ENCODE peak calls at places on chromosomes 2 and 18, in six cellular contexts. L, J, D, M, R and H are unnamed samples.

GRCh38 chr2:240820607-240821428 is 799 bp upstream of the KIF1A start:
- DNase-seq in L (no peak), J (peak; percentile 77), D (no peak), M (peak; percentile 93), R (peak; percentile 13), H (no peak)

GRCh38 chr18:5294113-5294617 is 1.4 kb downstream of the ZBTB14 start:
- DNase-seq in L (no peak), J (no peak), D (no peak), M (no peak), R (no peak), H (no peak)

GRCh38 chr2:72220170-72220569 is 72.5 kb upstream of the CYP26B1 start:
- DNase-seq in L (no peak), J (peak; percentile 35), D (no peak), M (no peak), R (peak; percentile 45), H (no peak)

GRCh38 chr2:234038076-234038802 is 12.3 kb upstream of the SPP2 start:
- DNase-seq in L (no peak), J (no peak), D (no peak), M (no peak), R (no peak), H (no peak)

GRCh38 chr2:174335605-174336402 is 1.1 kb downstream of the SP9 start:
- DNase-seq in L (no peak), J (peak; percentile 72), D (no peak), M (no peak), R (no peak), H (no peak)

GRCh38 chr2:10309286-10309685 is 6.6 kb downstream of the HPCAL1 start:
- DNase-seq in L (no peak), J (no peak), D (no peak), M (no peak), R (no peak), H (no peak)

GRCh38 chr2:237556773-237557632 is 9.4 kb upstream of the PRLH start:
- DNase-seq in L (no peak), J (no peak), D (no peak), M (no peak), R (no peak), H (no peak)

GRCh38 chr2:72893594-72894319 is 6.5 kb downstream of the SPR start:
- DNase-seq in L (peak; percentile 74), J (peak; percentile 64), D (no peak), M (peak; percentile 46), R (no peak), H (no peak)

GRCh38 chr18:69411199-69411598 is 10.5 kb downstream of the DOK6 start:
- DNase-seq in L (no peak), J (no peak), D (no peak), M (no peak), R (no peak), H (no peak)

GRCh38 chr2:65666156-65666725 is 233.8 kb upstream of the SPRED2 start:
- DNase-seq in L (peak; percentile 69), J (no peak), D (no peak), M (no peak), R (no peak), H (no peak)

GRCh38 chr2:67213270-67213670 is 183.9 kb upstream of the ETAA1 start:
- DNase-seq in L (no peak), J (no peak), D (no peak), M (peak; percentile 32), R (no peak), H (no peak)

GRCh38 chr2:100213595-100213994 is 71.2 kb upstream of the AFF3 start:
- DNase-seq in L (no peak), J (no peak), D (no peak), M (no peak), R (no peak), H (no peak)

GRCh38 chr2:202164409-202164808 is 74.0 kb downstream of the SUMO1 start:
- DNase-seq in L (no peak), J (no peak), D (no peak), M (no peak), R (no peak), H (no peak)